ENCODE peak calls at places on chromosomes 1 and 21, in four cellular contexts. One of them, this sample, is unnamed.

GRCh38 chr1:58848818-58849411 is 65.1 kb upstream of the JUN start:
- DNase-seq in stimulated activated CD4-positive, alpha-beta T cell treated with anti-CD3 and anti-CD28 coated beads, Interleukin-12 subunit alpha, Interleukin-12 subunit beta, amount 100 ng/mL, for 4 hours: no peak
- DNase-seq in NCI-H1092 treated with DMSO at 0.1 percent for 48 hours: peak
- DNase-seq in NCI-H748 treated with DMSO at 0.1 percent for 48 hours: no peak
- DNase-seq in this sample: peak

GRCh38 chr1:214066190-214066589 is 78.4 kb downstream of the PROX1 start:
- DNase-seq in stimulated activated CD4-positive, alpha-beta T cell treated with anti-CD3 and anti-CD28 coated beads, Interleukin-12 subunit alpha, Interleukin-12 subunit beta, amount 100 ng/mL, for 4 hours: no peak
- DNase-seq in NCI-H1092 treated with DMSO at 0.1 percent for 48 hours: no peak
- DNase-seq in NCI-H748 treated with DMSO at 0.1 percent for 48 hours: no peak
- DNase-seq in this sample: no peak

GRCh38 chr1:160161965-160162705 is 10.7 kb downstream of the ATP1A4 start:
- DNase-seq in stimulated activated CD4-positive, alpha-beta T cell treated with anti-CD3 and anti-CD28 coated beads, Interleukin-12 subunit alpha, Interleukin-12 subunit beta, amount 100 ng/mL, for 4 hours: no peak
- DNase-seq in NCI-H1092 treated with DMSO at 0.1 percent for 48 hours: no peak
- DNase-seq in NCI-H748 treated with DMSO at 0.1 percent for 48 hours: no peak
- DNase-seq in this sample: peak

GRCh38 chr1:53447413-53447812 is 11.8 kb upstream of the DMRTB1 start:
- DNase-seq in stimulated activated CD4-positive, alpha-beta T cell treated with anti-CD3 and anti-CD28 coated beads, Interleukin-12 subunit alpha, Interleukin-12 subunit beta, amount 100 ng/mL, for 4 hours: no peak
- DNase-seq in NCI-H1092 treated with DMSO at 0.1 percent for 48 hours: no peak
- DNase-seq in NCI-H748 treated with DMSO at 0.1 percent for 48 hours: no peak
- DNase-seq in this sample: no peak

GRCh38 chr1:232556336-232556735 is 73.6 kb downstream of the SIPA1L2 start:
- DNase-seq in stimulated activated CD4-positive, alpha-beta T cell treated with anti-CD3 and anti-CD28 coated beads, Interleukin-12 subunit alpha, Interleukin-12 subunit beta, amount 100 ng/mL, for 4 hours: no peak
- DNase-seq in NCI-H1092 treated with DMSO at 0.1 percent for 48 hours: no peak
- DNase-seq in NCI-H748 treated with DMSO at 0.1 percent for 48 hours: no peak
- DNase-seq in this sample: no peak

GRCh38 chr1:37362569-37362968 is 111.8 kb upstream of the ZC3H12A start:
- DNase-seq in stimulated activated CD4-positive, alpha-beta T cell treated with anti-CD3 and anti-CD28 coated beads, Interleukin-12 subunit alpha, Interleukin-12 subunit beta, amount 100 ng/mL, for 4 hours: no peak
- DNase-seq in NCI-H1092 treated with DMSO at 0.1 percent for 48 hours: no peak
- DNase-seq in NCI-H748 treated with DMSO at 0.1 percent for 48 hours: no peak
- DNase-seq in this sample: no peak

GRCh38 chr1:92961896-92962752 is 862 bp upstream of the DIPK1A start:
- DNase-seq in stimulated activated CD4-positive, alpha-beta T cell treated with anti-CD3 and anti-CD28 coated beads, Interleukin-12 subunit alpha, Interleukin-12 subunit beta, amount 100 ng/mL, for 4 hours: peak
- DNase-seq in NCI-H1092 treated with DMSO at 0.1 percent for 48 hours: no peak
- DNase-seq in NCI-H748 treated with DMSO at 0.1 percent for 48 hours: peak
- DNase-seq in this sample: peak

GRCh38 chr1:198118136-198118535 is 38.7 kb upstream of the NEK7 start:
- DNase-seq in stimulated activated CD4-positive, alpha-beta T cell treated with anti-CD3 and anti-CD28 coated beads, Interleukin-12 subunit alpha, Interleukin-12 subunit beta, amount 100 ng/mL, for 4 hours: no peak
- DNase-seq in NCI-H1092 treated with DMSO at 0.1 percent for 48 hours: no peak
- DNase-seq in NCI-H748 treated with DMSO at 0.1 percent for 48 hours: no peak
- DNase-seq in this sample: no peak

GRCh38 chr1:69569983-69570755 is 2.4 kb downstream of the LRRC7 start:
- DNase-seq in stimulated activated CD4-positive, alpha-beta T cell treated with anti-CD3 and anti-CD28 coated beads, Interleukin-12 subunit alpha, Interleukin-12 subunit beta, amount 100 ng/mL, for 4 hours: no peak
- DNase-seq in NCI-H1092 treated with DMSO at 0.1 percent for 48 hours: no peak
- DNase-seq in NCI-H748 treated with DMSO at 0.1 percent for 48 hours: peak
- DNase-seq in this sample: peak

GRCh38 chr1:236089046-236089773 is 24.3 kb upstream of the NID1 start:
- DNase-seq in stimulated activated CD4-positive, alpha-beta T cell treated with anti-CD3 and anti-CD28 coated beads, Interleukin-12 subunit alpha, Interleukin-12 subunit beta, amount 100 ng/mL, for 4 hours: no peak
- DNase-seq in NCI-H1092 treated with DMSO at 0.1 percent for 48 hours: no peak
- DNase-seq in NCI-H748 treated with DMSO at 0.1 percent for 48 hours: no peak
- DNase-seq in this sample: no peak

GRCh38 chr1:154962238-154962678 is 676 bp upstream of the PYGO2 start:
- DNase-seq in stimulated activated CD4-positive, alpha-beta T cell treated with anti-CD3 and anti-CD28 coated beads, Interleukin-12 subunit alpha, Interleukin-12 subunit beta, amount 100 ng/mL, for 4 hours: no peak
- DNase-seq in NCI-H1092 treated with DMSO at 0.1 percent for 48 hours: peak
- DNase-seq in NCI-H748 treated with DMSO at 0.1 percent for 48 hours: no peak
- DNase-seq in this sample: peak

GRCh38 chr21:38503588-38503987 is 5.3 kb upstream of the ERG start:
- DNase-seq in stimulated activated CD4-positive, alpha-beta T cell treated with anti-CD3 and anti-CD28 coated beads, Interleukin-12 subunit alpha, Interleukin-12 subunit beta, amount 100 ng/mL, for 4 hours: no peak
- DNase-seq in NCI-H1092 treated with DMSO at 0.1 percent for 48 hours: no peak
- DNase-seq in NCI-H748 treated with DMSO at 0.1 percent for 48 hours: no peak
- DNase-seq in this sample: no peak

GRCh38 chr1:45679123-45679522 is 7.2 kb downstream of the GPBP1L1 start:
- DNase-seq in stimulated activated CD4-positive, alpha-beta T cell treated with anti-CD3 and anti-CD28 coated beads, Interleukin-12 subunit alpha, Interleukin-12 subunit beta, amount 100 ng/mL, for 4 hours: no peak
- DNase-seq in NCI-H1092 treated with DMSO at 0.1 percent for 48 hours: no peak
- DNase-seq in NCI-H748 treated with DMSO at 0.1 percent for 48 hours: no peak
- DNase-seq in this sample: no peak

GRCh38 chr1:67688526-67689219 is 3.7 kb downstream of the GADD45A start:
- DNase-seq in stimulated activated CD4-positive, alpha-beta T cell treated with anti-CD3 and anti-CD28 coated beads, Interleukin-12 subunit alpha, Interleukin-12 subunit beta, amount 100 ng/mL, for 4 hours: no peak
- DNase-seq in NCI-H1092 treated with DMSO at 0.1 percent for 48 hours: no peak
- DNase-seq in NCI-H748 treated with DMSO at 0.1 percent for 48 hours: no peak
- DNase-seq in this sample: no peak

GRCh38 chr1:115949156-115949555 is 27.2 kb upstream of the SLC22A15 start:
- DNase-seq in stimulated activated CD4-positive, alpha-beta T cell treated with anti-CD3 and anti-CD28 coated beads, Interleukin-12 subunit alpha, Interleukin-12 subunit beta, amount 100 ng/mL, for 4 hours: no peak
- DNase-seq in NCI-H1092 treated with DMSO at 0.1 percent for 48 hours: no peak
- DNase-seq in NCI-H748 treated with DMSO at 0.1 percent for 48 hours: no peak
- DNase-seq in this sample: no peak

GRCh38 chr1:64986903-64987871 is 20.8 kb upstream of the JAK1 start:
- DNase-seq in stimulated activated CD4-positive, alpha-beta T cell treated with anti-CD3 and anti-CD28 coated beads, Interleukin-12 subunit alpha, Interleukin-12 subunit beta, amount 100 ng/mL, for 4 hours: no peak
- DNase-seq in NCI-H1092 treated with DMSO at 0.1 percent for 48 hours: no peak
- DNase-seq in NCI-H748 treated with DMSO at 0.1 percent for 48 hours: no peak
- DNase-seq in this sample: peak

GRCh38 chr1:36691374-36691773 is 208.7 kb upstream of the CSF3R start:
- DNase-seq in stimulated activated CD4-positive, alpha-beta T cell treated with anti-CD3 and anti-CD28 coated beads, Interleukin-12 subunit alpha, Interleukin-12 subunit beta, amount 100 ng/mL, for 4 hours: no peak
- DNase-seq in NCI-H1092 treated with DMSO at 0.1 percent for 48 hours: no peak
- DNase-seq in NCI-H748 treated with DMSO at 0.1 percent for 48 hours: no peak
- DNase-seq in this sample: no peak

GRCh38 chr1:205976708-205977107 is 26.5 kb downstream of the RAB7B start:
- DNase-seq in stimulated activated CD4-positive, alpha-beta T cell treated with anti-CD3 and anti-CD28 coated beads, Interleukin-12 subunit alpha, Interleukin-12 subunit beta, amount 100 ng/mL, for 4 hours: no peak
- DNase-seq in NCI-H1092 treated with DMSO at 0.1 percent for 48 hours: peak
- DNase-seq in NCI-H748 treated with DMSO at 0.1 percent for 48 hours: no peak
- DNase-seq in this sample: peak

GRCh38 chr1:46489169-46489637 is 433 bp upstream of the DMBX1 start:
- DNase-seq in stimulated activated CD4-positive, alpha-beta T cell treated with anti-CD3 and anti-CD28 coated beads, Interleukin-12 subunit alpha, Interleukin-12 subunit beta, amount 100 ng/mL, for 4 hours: peak
- DNase-seq in NCI-H1092 treated with DMSO at 0.1 percent for 48 hours: no peak
- DNase-seq in NCI-H748 treated with DMSO at 0.1 percent for 48 hours: no peak
- DNase-seq in this sample: peak

GRCh38 chr1:16907870-16908758 is 12.3 kb downstream of the RNU1-2 start:
- DNase-seq in stimulated activated CD4-positive, alpha-beta T cell treated with anti-CD3 and anti-CD28 coated beads, Interleukin-12 subunit alpha, Interleukin-12 subunit beta, amount 100 ng/mL, for 4 hours: no peak
- DNase-seq in NCI-H1092 treated with DMSO at 0.1 percent for 48 hours: no peak
- DNase-seq in NCI-H748 treated with DMSO at 0.1 percent for 48 hours: no peak
- DNase-seq in this sample: no peak

GRCh38 chr1:10768552-10768951 is 27.9 kb downstream of the CASZ1 start:
- DNase-seq in stimulated activated CD4-positive, alpha-beta T cell treated with anti-CD3 and anti-CD28 coated beads, Interleukin-12 subunit alpha, Interleukin-12 subunit beta, amount 100 ng/mL, for 4 hours: no peak
- DNase-seq in NCI-H1092 treated with DMSO at 0.1 percent for 48 hours: no peak
- DNase-seq in NCI-H748 treated with DMSO at 0.1 percent for 48 hours: no peak
- DNase-seq in this sample: no peak

GRCh38 chr1:198167436-198167934 is 10.7 kb downstream of the NEK7 start:
- DNase-seq in stimulated activated CD4-positive, alpha-beta T cell treated with anti-CD3 and anti-CD28 coated beads, Interleukin-12 subunit alpha, Interleukin-12 subunit beta, amount 100 ng/mL, for 4 hours: no peak
- DNase-seq in NCI-H1092 treated with DMSO at 0.1 percent for 48 hours: no peak
- DNase-seq in NCI-H748 treated with DMSO at 0.1 percent for 48 hours: no peak
- DNase-seq in this sample: no peak

GRCh38 chr1:186511761-186512637 is 51.1 kb upstream of the PDC start:
- DNase-seq in stimulated activated CD4-positive, alpha-beta T cell treated with anti-CD3 and anti-CD28 coated beads, Interleukin-12 subunit alpha, Interleukin-12 subunit beta, amount 100 ng/mL, for 4 hours: no peak
- DNase-seq in NCI-H1092 treated with DMSO at 0.1 percent for 48 hours: no peak
- DNase-seq in NCI-H748 treated with DMSO at 0.1 percent for 48 hours: no peak
- DNase-seq in this sample: peak

GRCh38 chr1:37332126-37332525 is 142.3 kb upstream of the ZC3H12A start:
- DNase-seq in stimulated activated CD4-positive, alpha-beta T cell treated with anti-CD3 and anti-CD28 coated beads, Interleukin-12 subunit alpha, Interleukin-12 subunit beta, amount 100 ng/mL, for 4 hours: no peak
- DNase-seq in NCI-H1092 treated with DMSO at 0.1 percent for 48 hours: no peak
- DNase-seq in NCI-H748 treated with DMSO at 0.1 percent for 48 hours: no peak
- DNase-seq in this sample: no peak

GRCh38 chr1:23964790-23965740 is 5.4 kb downstream of the PNRC2 start:
- DNase-seq in stimulated activated CD4-positive, alpha-beta T cell treated with anti-CD3 and anti-CD28 coated beads, Interleukin-12 subunit alpha, Interleukin-12 subunit beta, amount 100 ng/mL, for 4 hours: no peak
- DNase-seq in NCI-H1092 treated with DMSO at 0.1 percent for 48 hours: peak
- DNase-seq in NCI-H748 treated with DMSO at 0.1 percent for 48 hours: no peak
- DNase-seq in this sample: no peak

GRCh38 chr1:18134324-18135046 is 26.9 kb downstream of the IGSF21 start:
- DNase-seq in stimulated activated CD4-positive, alpha-beta T cell treated with anti-CD3 and anti-CD28 coated beads, Interleukin-12 subunit alpha, Interleukin-12 subunit beta, amount 100 ng/mL, for 4 hours: no peak
- DNase-seq in NCI-H1092 treated with DMSO at 0.1 percent for 48 hours: peak
- DNase-seq in NCI-H748 treated with DMSO at 0.1 percent for 48 hours: no peak
- DNase-seq in this sample: peak

GRCh38 chr1:150072959-150073358 is 5.4 kb downstream of the VPS45 start:
- DNase-seq in stimulated activated CD4-positive, alpha-beta T cell treated with anti-CD3 and anti-CD28 coated beads, Interleukin-12 subunit alpha, Interleukin-12 subunit beta, amount 100 ng/mL, for 4 hours: no peak
- DNase-seq in NCI-H1092 treated with DMSO at 0.1 percent for 48 hours: no peak
- DNase-seq in NCI-H748 treated with DMSO at 0.1 percent for 48 hours: peak
- DNase-seq in this sample: peak

GRCh38 chr1:165831146-165831545 is 3.7 kb downstream of the UCK2 start:
- DNase-seq in stimulated activated CD4-positive, alpha-beta T cell treated with anti-CD3 and anti-CD28 coated beads, Interleukin-12 subunit alpha, Interleukin-12 subunit beta, amount 100 ng/mL, for 4 hours: no peak
- DNase-seq in NCI-H1092 treated with DMSO at 0.1 percent for 48 hours: no peak
- DNase-seq in NCI-H748 treated with DMSO at 0.1 percent for 48 hours: no peak
- DNase-seq in this sample: no peak

GRCh38 chr21:38389891-38390290 is 108.4 kb downstream of the ERG start:
- DNase-seq in stimulated activated CD4-positive, alpha-beta T cell treated with anti-CD3 and anti-CD28 coated beads, Interleukin-12 subunit alpha, Interleukin-12 subunit beta, amount 100 ng/mL, for 4 hours: no peak
- DNase-seq in NCI-H1092 treated with DMSO at 0.1 percent for 48 hours: no peak
- DNase-seq in NCI-H748 treated with DMSO at 0.1 percent for 48 hours: no peak
- DNase-seq in this sample: no peak

GRCh38 chr1:3490046-3490745 is 35.7 kb downstream of the ARHGEF16 start:
- DNase-seq in stimulated activated CD4-positive, alpha-beta T cell treated with anti-CD3 and anti-CD28 coated beads, Interleukin-12 subunit alpha, Interleukin-12 subunit beta, amount 100 ng/mL, for 4 hours: no peak
- DNase-seq in NCI-H1092 treated with DMSO at 0.1 percent for 48 hours: no peak
- DNase-seq in NCI-H748 treated with DMSO at 0.1 percent for 48 hours: no peak
- DNase-seq in this sample: no peak

GRCh38 chr1:222552882-222553281 is 5.0 kb upstream of the HHIPL2 start:
- DNase-seq in stimulated activated CD4-positive, alpha-beta T cell treated with anti-CD3 and anti-CD28 coated beads, Interleukin-12 subunit alpha, Interleukin-12 subunit beta, amount 100 ng/mL, for 4 hours: no peak
- DNase-seq in NCI-H1092 treated with DMSO at 0.1 percent for 48 hours: no peak
- DNase-seq in NCI-H748 treated with DMSO at 0.1 percent for 48 hours: no peak
- DNase-seq in this sample: no peak

GRCh38 chr1:212287261-212287895 is 2.2 kb downstream of the PPP2R5A start:
- DNase-seq in stimulated activated CD4-positive, alpha-beta T cell treated with anti-CD3 and anti-CD28 coated beads, Interleukin-12 subunit alpha, Interleukin-12 subunit beta, amount 100 ng/mL, for 4 hours: no peak
- DNase-seq in NCI-H1092 treated with DMSO at 0.1 percent for 48 hours: no peak
- DNase-seq in NCI-H748 treated with DMSO at 0.1 percent for 48 hours: no peak
- DNase-seq in this sample: peak

GRCh38 chr1:241990040-241990439 is 8.9 kb downstream of the MAP1LC3C start:
- DNase-seq in stimulated activated CD4-positive, alpha-beta T cell treated with anti-CD3 and anti-CD28 coated beads, Interleukin-12 subunit alpha, Interleukin-12 subunit beta, amount 100 ng/mL, for 4 hours: no peak
- DNase-seq in NCI-H1092 treated with DMSO at 0.1 percent for 48 hours: peak
- DNase-seq in NCI-H748 treated with DMSO at 0.1 percent for 48 hours: no peak
- DNase-seq in this sample: peak

GRCh38 chr1:159881930-159882839 is 17.8 kb downstream of the CFAP45 start:
- DNase-seq in stimulated activated CD4-positive, alpha-beta T cell treated with anti-CD3 and anti-CD28 coated beads, Interleukin-12 subunit alpha, Interleukin-12 subunit beta, amount 100 ng/mL, for 4 hours: no peak
- DNase-seq in NCI-H1092 treated with DMSO at 0.1 percent for 48 hours: peak
- DNase-seq in NCI-H748 treated with DMSO at 0.1 percent for 48 hours: peak
- DNase-seq in this sample: peak

GRCh38 chr1:200771625-200772555 is 33.2 kb downstream of the CAMSAP2 start:
- DNase-seq in stimulated activated CD4-positive, alpha-beta T cell treated with anti-CD3 and anti-CD28 coated beads, Interleukin-12 subunit alpha, Interleukin-12 subunit beta, amount 100 ng/mL, for 4 hours: no peak
- DNase-seq in NCI-H1092 treated with DMSO at 0.1 percent for 48 hours: no peak
- DNase-seq in NCI-H748 treated with DMSO at 0.1 percent for 48 hours: no peak
- DNase-seq in this sample: no peak

GRCh38 chr1:33654267-33654832 is 181.9 kb downstream of the ZSCAN20 start:
- DNase-seq in stimulated activated CD4-positive, alpha-beta T cell treated with anti-CD3 and anti-CD28 coated beads, Interleukin-12 subunit alpha, Interleukin-12 subunit beta, amount 100 ng/mL, for 4 hours: no peak
- DNase-seq in NCI-H1092 treated with DMSO at 0.1 percent for 48 hours: peak
- DNase-seq in NCI-H748 treated with DMSO at 0.1 percent for 48 hours: no peak
- DNase-seq in this sample: peak

This sample was measured in NCI-H69.